ENCODE peak calls at places on chromosomes 3 and 15, in five cellular contexts. One of them, this sample, is unnamed.

GRCh38 chr3:190968616-190969015 is 106.1 kb upstream of the GMNC start:
- DNase-seq in colonic mucosa: no peak
- DNase-seq in bronchial epithelial cell: no peak
- DNase-seq in ascending aorta: no peak
- DNase-seq in astrocyte: no peak
- DNase-seq in this sample: no peak

GRCh38 chr3:113697192-113698090 is 999 bp upstream of the USF3 start:
- DNase-seq in colonic mucosa: peak; percentile 60
- DNase-seq in bronchial epithelial cell: peak; percentile 12
- DNase-seq in ascending aorta: no peak
- DNase-seq in astrocyte: no peak
- DNase-seq in this sample: no peak

GRCh38 chr3:110318108-110318507 is 753.5 kb upstream of the NECTIN3 start:
- DNase-seq in colonic mucosa: no peak
- DNase-seq in bronchial epithelial cell: peak; percentile 44
- DNase-seq in ascending aorta: no peak
- DNase-seq in astrocyte: peak; percentile 6
- DNase-seq in this sample: no peak

GRCh38 chr15:74799255-74799842 is 13.3 kb upstream of the LMAN1L start:
- DNase-seq in colonic mucosa: peak; percentile 28
- DNase-seq in bronchial epithelial cell: no peak
- DNase-seq in ascending aorta: no peak
- DNase-seq in astrocyte: no peak
- DNase-seq in this sample: no peak

GRCh38 chr3:24018784-24019570 is 73.9 kb downstream of the NR1D2 start:
- DNase-seq in colonic mucosa: no peak
- DNase-seq in bronchial epithelial cell: peak; percentile 11
- DNase-seq in ascending aorta: no peak
- DNase-seq in astrocyte: no peak
- DNase-seq in this sample: no peak

GRCh38 chr3:46923559-46924350 is 46.2 kb downstream of the PTH1R start:
- DNase-seq in colonic mucosa: peak; percentile 49
- DNase-seq in bronchial epithelial cell: no peak
- DNase-seq in ascending aorta: no peak
- DNase-seq in astrocyte: no peak
- DNase-seq in this sample: no peak

GRCh38 chr3:10980216-10980799 is 12.2 kb upstream of the SLC6A1 start:
- DNase-seq in colonic mucosa: no peak
- DNase-seq in bronchial epithelial cell: no peak
- DNase-seq in ascending aorta: no peak
- DNase-seq in astrocyte: no peak
- DNase-seq in this sample: no peak

GRCh38 chr3:72354486-72354885 is 493.8 kb downstream of the SHQ1 start:
- DNase-seq in colonic mucosa: no peak
- DNase-seq in bronchial epithelial cell: no peak
- DNase-seq in ascending aorta: peak; percentile 7
- DNase-seq in astrocyte: no peak
- DNase-seq in this sample: no peak

GRCh38 chr15:63942486-63943365 is 103.6 kb downstream of the DAPK2 start:
- DNase-seq in colonic mucosa: peak; percentile 10
- DNase-seq in bronchial epithelial cell: no peak
- DNase-seq in ascending aorta: no peak
- DNase-seq in astrocyte: no peak
- DNase-seq in this sample: no peak

GRCh38 chr3:175573226-175573625 is 714.1 kb downstream of the NAALADL2 start:
- DNase-seq in colonic mucosa: no peak
- DNase-seq in bronchial epithelial cell: no peak
- DNase-seq in ascending aorta: no peak
- DNase-seq in astrocyte: no peak
- DNase-seq in this sample: no peak

GRCh38 chr15:68314563-68314962 is 37.0 kb downstream of the FEM1B start:
- DNase-seq in colonic mucosa: no peak
- DNase-seq in bronchial epithelial cell: no peak
- DNase-seq in ascending aorta: no peak
- DNase-seq in astrocyte: peak; percentile 3
- DNase-seq in this sample: peak; percentile 63

GRCh38 chr3:109923431-109923830 is 586.1 kb upstream of the DPPA4 start:
- DNase-seq in colonic mucosa: no peak
- DNase-seq in bronchial epithelial cell: peak; percentile 37
- DNase-seq in ascending aorta: no peak
- DNase-seq in astrocyte: no peak
- DNase-seq in this sample: no peak

GRCh38 chr3:136109499-136109898 is 86.6 kb downstream of the MSL2 start:
- DNase-seq in colonic mucosa: no peak
- DNase-seq in bronchial epithelial cell: no peak
- DNase-seq in ascending aorta: no peak
- DNase-seq in astrocyte: no peak
- DNase-seq in this sample: no peak

GRCh38 chr15:67064607-67065530 is 533 bp upstream of the SMAD3 start:
- DNase-seq in colonic mucosa: peak; percentile 70
- DNase-seq in bronchial epithelial cell: no peak
- DNase-seq in ascending aorta: no peak
- DNase-seq in astrocyte: no peak
- DNase-seq in this sample: no peak

GRCh38 chr3:58584690-58585004 is 7.5 kb upstream of the FAM107A start:
- DNase-seq in colonic mucosa: no peak
- DNase-seq in bronchial epithelial cell: no peak
- DNase-seq in ascending aorta: no peak
- DNase-seq in astrocyte: no peak
- DNase-seq in this sample: no peak

GRCh38 chr3:62201438-62202035 is 171.8 kb downstream of the FEZF2 start:
- DNase-seq in colonic mucosa: no peak
- DNase-seq in bronchial epithelial cell: peak; percentile 44
- DNase-seq in ascending aorta: no peak
- DNase-seq in astrocyte: peak; percentile 7
- DNase-seq in this sample: no peak

GRCh38 chr3:150699068-150699635 is 4.6 kb downstream of the ERICH6 start:
- DNase-seq in colonic mucosa: no peak
- DNase-seq in bronchial epithelial cell: peak; percentile 80
- DNase-seq in ascending aorta: no peak
- DNase-seq in astrocyte: peak; percentile 22
- DNase-seq in this sample: no peak

GRCh38 chr3:134054231-134054630 is 24.5 kb upstream of the SLCO2A1 start:
- DNase-seq in colonic mucosa: no peak
- DNase-seq in bronchial epithelial cell: no peak
- DNase-seq in ascending aorta: no peak
- DNase-seq in astrocyte: no peak
- DNase-seq in this sample: no peak

DNA sequence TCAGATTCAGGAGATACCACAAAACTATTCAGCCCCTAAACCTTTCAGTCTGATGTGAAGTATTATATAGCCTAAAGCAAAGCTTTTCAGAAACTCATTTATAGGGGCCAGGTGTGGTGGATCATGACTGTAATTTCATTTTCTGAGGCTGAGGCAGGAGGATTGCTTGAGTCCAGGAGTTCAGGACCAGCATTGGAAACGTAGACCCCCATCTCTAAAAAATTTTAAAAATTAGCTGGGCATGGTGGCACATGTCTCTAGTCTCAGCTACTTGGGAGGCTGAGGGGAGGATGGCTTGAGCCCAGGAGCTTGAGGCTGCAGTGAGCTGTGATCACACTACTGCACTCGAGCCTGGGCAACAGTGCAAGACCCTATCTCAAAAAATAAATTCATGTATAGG is 60.0 kb downstream of the TMOD3 start:
- DNase-seq in colonic mucosa: no peak
- DNase-seq in bronchial epithelial cell: no peak
- DNase-seq in ascending aorta: no peak
- DNase-seq in astrocyte: no peak
- DNase-seq in this sample: no peak
- H3K36me3 ChIP-seq in colonic mucosa: peaks cover 4% of the 10 kb centered on the region
- H3K36me3 ChIP-seq in bronchial epithelial cell: peaks cover 10% of the 10 kb centered on the region
- H3K36me3 ChIP-seq in ascending aorta: no peaks in the 10 kb centered on the region
- H3K36me3 ChIP-seq in astrocyte: peaks cover 13% of the 10 kb centered on the region
- H3K36me3 ChIP-seq in this sample: no peaks in the 10 kb centered on the region

GRCh38 chr3:791442-791841 is 301.4 kb upstream of the CNTN6 start:
- DNase-seq in colonic mucosa: no peak
- DNase-seq in bronchial epithelial cell: no peak
- DNase-seq in ascending aorta: no peak
- DNase-seq in astrocyte: no peak
- DNase-seq in this sample: no peak
- H3K36me3 ChIP-seq in colonic mucosa: no peaks in the 10 kb centered on the region
- H3K36me3 ChIP-seq in bronchial epithelial cell: no peaks in the 10 kb centered on the region
- H3K36me3 ChIP-seq in ascending aorta: no peaks in the 10 kb centered on the region
- H3K36me3 ChIP-seq in astrocyte: no peaks in the 10 kb centered on the region
- H3K36me3 ChIP-seq in this sample: no peaks in the 10 kb centered on the region

GRCh38 chr3:49906004-49906860 is 2.6 kb upstream of the MST1R start:
- DNase-seq in colonic mucosa: peak; percentile 90
- DNase-seq in bronchial epithelial cell: peak; percentile 66
- DNase-seq in ascending aorta: peak; percentile 76
- DNase-seq in astrocyte: peak; percentile 26
- DNase-seq in this sample: peak; percentile 27
- H3K36me3 ChIP-seq in colonic mucosa: no peaks in the 10 kb centered on the region
- H3K36me3 ChIP-seq in bronchial epithelial cell: peaks cover 9% of the 10 kb centered on the region
- H3K36me3 ChIP-seq in ascending aorta: peaks cover 16% of the 10 kb centered on the region
- H3K36me3 ChIP-seq in astrocyte: no peaks in the 10 kb centered on the region
- H3K36me3 ChIP-seq in this sample: peaks cover 29% of the 10 kb centered on the region

GRCh38 chr3:184175506-184175905 is 851 bp downstream of the AP2M1 start:
- DNase-seq in colonic mucosa: peak; percentile 37
- DNase-seq in bronchial epithelial cell: no peak
- DNase-seq in ascending aorta: no peak
- DNase-seq in astrocyte: no peak
- DNase-seq in this sample: no peak
- H3K36me3 ChIP-seq in colonic mucosa: peaks cover 23% of the 10 kb centered on the region
- H3K36me3 ChIP-seq in bronchial epithelial cell: peaks cover 37% of the 10 kb centered on the region
- H3K36me3 ChIP-seq in ascending aorta: peaks cover 45% of the 10 kb centered on the region
- H3K36me3 ChIP-seq in astrocyte: peaks cover 36% of the 10 kb centered on the region
- H3K36me3 ChIP-seq in this sample: peaks cover 30% of the 10 kb centered on the region

GRCh38 chr3:123628996-123629746 is 44.3 kb upstream of the HACD2 start:
- DNase-seq in colonic mucosa: no peak
- DNase-seq in bronchial epithelial cell: no peak
- DNase-seq in ascending aorta: peak; percentile 43
- DNase-seq in astrocyte: no peak
- DNase-seq in this sample: no peak

GRCh38 chr3:123624302-123624701 is 39.4 kb upstream of the HACD2 start:
- DNase-seq in colonic mucosa: no peak
- DNase-seq in bronchial epithelial cell: no peak
- DNase-seq in ascending aorta: no peak
- DNase-seq in astrocyte: no peak
- DNase-seq in this sample: no peak

GRCh38 chr3:123626881-123627280 is 42.0 kb upstream of the HACD2 start:
- DNase-seq in colonic mucosa: no peak
- DNase-seq in bronchial epithelial cell: no peak
- DNase-seq in ascending aorta: peak; percentile 44
- DNase-seq in astrocyte: no peak
- DNase-seq in this sample: no peak

GRCh38 chr3:123629747-123630047 is 44.8 kb upstream of the HACD2 start:
- DNase-seq in colonic mucosa: no peak
- DNase-seq in bronchial epithelial cell: no peak
- DNase-seq in ascending aorta: no peak
- DNase-seq in astrocyte: no peak
- DNase-seq in this sample: no peak

GRCh38 chr3:123627673-123628670 is 43.1 kb upstream of the HACD2 start:
- DNase-seq in colonic mucosa: no peak
- DNase-seq in bronchial epithelial cell: no peak
- DNase-seq in ascending aorta: peak; percentile 72
- DNase-seq in astrocyte: no peak
- DNase-seq in this sample: no peak
- H3K36me3 ChIP-seq in colonic mucosa: no peaks in the 10 kb centered on the region
- H3K36me3 ChIP-seq in bronchial epithelial cell: peaks cover 2% of the 10 kb centered on the region
- H3K36me3 ChIP-seq in ascending aorta: peaks cover 68% of the 10 kb centered on the region
- H3K36me3 ChIP-seq in astrocyte: peaks cover 40% of the 10 kb centered on the region
- H3K36me3 ChIP-seq in this sample: no peaks in the 10 kb centered on the region

GRCh38 chr15:65722191-65722590 is 69.9 kb downstream of the DENND4A start:
- DNase-seq in colonic mucosa: no peak
- DNase-seq in bronchial epithelial cell: no peak
- DNase-seq in ascending aorta: no peak
- DNase-seq in astrocyte: no peak
- DNase-seq in this sample: no peak
- H3K36me3 ChIP-seq in colonic mucosa: no peaks in the 10 kb centered on the region
- H3K36me3 ChIP-seq in bronchial epithelial cell: peaks cover 2% of the 10 kb centered on the region
- H3K36me3 ChIP-seq in ascending aorta: peaks cover 20% of the 10 kb centered on the region
- H3K36me3 ChIP-seq in astrocyte: peaks cover 3% of the 10 kb centered on the region
- H3K36me3 ChIP-seq in this sample: peaks cover 73% of the 10 kb centered on the region

DNA sequence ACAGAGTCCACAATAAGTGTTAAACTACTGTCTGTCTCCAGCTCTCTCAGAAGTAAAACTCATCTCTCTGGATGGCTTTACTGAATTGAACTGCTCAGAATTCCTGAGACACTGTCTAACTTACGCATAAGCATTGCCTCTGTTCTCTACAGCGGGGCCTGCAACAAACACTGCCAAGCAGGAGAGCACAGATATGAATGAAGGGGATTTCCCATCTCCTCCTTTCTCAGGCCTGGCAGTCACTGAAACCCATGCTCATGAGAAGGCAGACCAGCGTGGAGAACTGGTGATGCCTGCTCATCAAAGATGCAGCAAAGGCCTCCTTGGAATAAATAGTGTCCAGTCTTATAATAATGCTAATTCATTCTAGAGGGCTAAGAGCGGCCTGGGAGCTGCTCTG is 10.3 kb downstream of the RASGRP1 start:
- DNase-seq in colonic mucosa: no peak
- DNase-seq in bronchial epithelial cell: no peak
- DNase-seq in ascending aorta: no peak
- DNase-seq in astrocyte: peak; percentile 67
- DNase-seq in this sample: no peak
- H3K36me3 ChIP-seq in colonic mucosa: no peaks in the 10 kb centered on the region
- H3K36me3 ChIP-seq in bronchial epithelial cell: no peaks in the 10 kb centered on the region
- H3K36me3 ChIP-seq in ascending aorta: no peaks in the 10 kb centered on the region
- H3K36me3 ChIP-seq in astrocyte: no peaks in the 10 kb centered on the region
- H3K36me3 ChIP-seq in this sample: no peaks in the 10 kb centered on the region

This sample was measured in tibial nerve.